ENCODE peak calls at places on chromosomes 3 and 15, in nine cellular contexts. M is CD4-positive, alpha-beta T cell; F is NCI-H345; B is nucleus accumbens; R is activated CD8-positive, alpha-beta T cell treated with anti-CD3 and anti-CD28 coated beads, Interleukin-2, amount 10 ng/mL, durations not matched to agents 7 days and 5 days; W is activated CD4-positive, alpha-beta T cell treated with anti-CD3 and anti-CD28 coated beads, Interleukin-2, amount 50 U/mL, for 24 hours; Y is activated T-cell treated with anti-CD3 and anti-CD28 coated beads for 1 hour; T is astrocyte of the spinal cord; G is left cardiac atrium. X is an unnamed sample.

GRCh38 chr15:45858491-45858890 is 223.7 kb downstream of the SQOR start:
- DNase-seq in M (no peak), F (no peak), B (no peak), R (no peak), W (no peak), Y (no peak), T (no peak), G (no peak), X (no peak)

GRCh38 chr3:30006111-30006510 is 600.3 kb upstream of the TGFBR2 start:
- DNase-seq in M (no peak), F (no peak), B (no peak), R (no peak), W (no peak), Y (no peak), T (no peak), G (no peak), X (no peak)

GRCh38 chr3:127673191-127674098 is 693 bp downstream of the ABTB1 start:
- DNase-seq in M (no peak), F (peak), B (no peak), R (peak), W (no peak), Y (peak), T (peak), G (peak), X (no peak)

GRCh38 chr3:15783361-15783969 is 14.3 kb downstream of the ANKRD28 start:
- DNase-seq in M (no peak), F (no peak), B (no peak), R (no peak), W (no peak), Y (no peak), T (peak), G (no peak), X (no peak)

GRCh38 chr3:58177747-58178527 is 32.8 kb downstream of the DNASE1L3 start:
- DNase-seq in M (peak), F (peak), B (peak), R (peak), W (peak), Y (peak), T (peak), G (peak), X (no peak)

GRCh38 chr15:101841656-101842055 is 29.7 kb downstream of the OR4F15 start:
- DNase-seq in M (no peak), F (no peak), B (no peak), R (no peak), W (no peak), Y (no peak), T (no peak), G (no peak), X (no peak)

GRCh38 chr3:128933213-128933921 is 53.9 kb downstream of the ACAD9 start:
- DNase-seq in M (no peak), F (no peak), B (no peak), R (no peak), W (no peak), Y (no peak), T (no peak), G (no peak), X (peak)

GRCh38 chr3:34225828-34226227 is 427.4 kb downstream of the PDCD6IP start:
- DNase-seq in M (no peak), F (no peak), B (no peak), R (no peak), W (no peak), Y (no peak), T (no peak), G (no peak), X (no peak)

GRCh38 chr15:74192751-74193150 is 9.8 kb downstream of the STRA6 start:
- DNase-seq in M (no peak), F (no peak), B (no peak), R (no peak), W (no peak), Y (no peak), T (no peak), G (no peak), X (no peak)

GRCh38 chr15:38517312-38517711 is 47.3 kb downstream of the RASGRP1 start:
- DNase-seq in M (no peak), F (no peak), B (no peak), R (no peak), W (no peak), Y (no peak), T (no peak), G (no peak), X (no peak)

GRCh38 chr3:187738400-187739124 is 6.7 kb downstream of the BCL6 start:
- DNase-seq in M (peak), F (peak), B (peak), R (peak), W (peak), Y (peak), T (peak), G (peak), X (peak)

X was measured in vagina.